ENCODE peak calls at places on chromosomes 12 and 14, in eight cellular contexts. L is OCI-LY7; S is HepG2; A is RWPE2; P is CD8-positive, alpha-beta T cell; U is lower lobe of right lung; O is tibial artery; N is breast epithelium. W is an unnamed sample. For H3K9me3, the result is how much of the 10 kb centered on the place peaks cover.

GRCh38 chr12:127191124-127191523 is 1075.8 kb upstream of the TMEM132C start:
- DNase-seq in L (no peak), S (no peak), A (no peak), P (no peak), U (no peak), O (no peak), N (no peak), W (no peak)

GRCh38 chr14:101062611-101063010 is 159.1 kb upstream of the RTL1 start:
- DNase-seq in L (no peak), S (no peak), A (peak), P (no peak), U (no peak), O (peak), N (peak), W (no peak)

GRCh38 chr14:50101417-50101816 is 15.0 kb downstream of the VCPKMT start:
- DNase-seq in L (no peak), S (no peak), A (no peak), P (no peak), U (no peak), O (no peak), N (no peak), W (peak)

GRCh38 chr12:67193705-67194104 is 75.5 kb upstream of the CAND1 start:
- DNase-seq in L (peak), S (peak), A (no peak), P (no peak), U (no peak), O (no peak), N (no peak), W (no peak)

GRCh38 chr12:84766375-84766774 is 146.2 kb downstream of the SLC6A15 start:
- DNase-seq in L (no peak), S (no peak), A (no peak), P (no peak), U (no peak), O (no peak), N (no peak), W (no peak)

GRCh38 chr12:102961488-102961801 is 4.0 kb downstream of the ASCL1 start:
- DNase-seq in L (no peak), S (no peak), A (no peak), P (no peak), U (no peak), O (no peak), N (no peak), W (no peak)

GRCh38 chr14:35287481-35288013 is 4.6 kb upstream of the PSMA6 start:
- DNase-seq in L (peak), S (no peak), A (no peak), P (no peak), U (no peak), O (no peak), N (no peak), W (peak)

GRCh38 chr12:65584041-65584440 is 240.2 kb upstream of the HMGA2 start:
- DNase-seq in L (no peak), S (no peak), A (no peak), P (no peak), U (no peak), O (no peak), N (no peak), W (no peak)

GRCh38 chr14:87628129-87628528 is 364.9 kb downstream of the GALC start:
- DNase-seq in L (no peak), S (peak), A (no peak), P (no peak), U (no peak), O (no peak), N (no peak), W (peak)

GRCh38 chr12:77231548-77231947 is 166.2 kb upstream of the E2F7 start:
- DNase-seq in L (no peak), S (no peak), A (no peak), P (no peak), U (peak), O (peak), N (peak), W (peak)

GRCh38 chr14:92687681-92688433 is 60.6 kb downstream of the LGMN start:
- DNase-seq in L (no peak), S (no peak), A (peak), P (no peak), U (peak), O (peak), N (no peak), W (peak)

GRCh38 chr12:113000433-113000832 is 22.1 kb downstream of the OAS2 start:
- DNase-seq in L (no peak), S (no peak), A (no peak), P (no peak), U (no peak), O (no peak), N (no peak), W (no peak)

GRCh38 chr12:117538032-117538690 is 176.7 kb upstream of the NOS1 start:
- DNase-seq in L (no peak), S (no peak), A (no peak), P (no peak), U (no peak), O (no peak), N (no peak), W (no peak)
- H3K9me3 ChIP-seq in L (under half), S (under half), A (under half), P (under half), U (under half), O (under half), N (under half), W (under half)

GRCh38 chr12:50536831-50537537 is 32.2 kb downstream of the DIP2B start:
- DNase-seq in L (no peak), S (no peak), A (no peak), P (no peak), U (no peak), O (no peak), N (no peak), W (no peak)

GRCh38 chr12:50537538-50537919 is 32.7 kb downstream of the DIP2B start:
- DNase-seq in L (no peak), S (no peak), A (no peak), P (no peak), U (no peak), O (no peak), N (no peak), W (no peak)

GRCh38 chr12:50533971-50534370 is 29.2 kb downstream of the DIP2B start:
- DNase-seq in L (no peak), S (no peak), A (no peak), P (no peak), U (no peak), O (no peak), N (no peak), W (no peak)

GRCh38 chr12:50541139-50541538 is 36.4 kb downstream of the DIP2B start:
- DNase-seq in L (no peak), S (no peak), A (no peak), P (no peak), U (no peak), O (no peak), N (no peak), W (no peak)

GRCh38 chr12:50538178-50538577 is 33.4 kb downstream of the DIP2B start:
- DNase-seq in L (no peak), S (no peak), A (no peak), P (no peak), U (no peak), O (no peak), N (no peak), W (no peak)
- H3K4me3 ChIP-seq in L (no peak), S (no peak), A (no peak), P (no peak), U (no peak), O (no peak), N (no peak), W (no peak)

GRCh38 chr12:131105736-131106356 is 152.1 kb downstream of the ADGRD1 start:
- DNase-seq in L (no peak), S (no peak), A (no peak), P (peak), U (no peak), O (peak), N (peak), W (no peak)
- H3K9me3 ChIP-seq in L (under half), S (under half), A (under half), P (under half), U (under half), O (under half), N (under half), W (under half)

DNA sequence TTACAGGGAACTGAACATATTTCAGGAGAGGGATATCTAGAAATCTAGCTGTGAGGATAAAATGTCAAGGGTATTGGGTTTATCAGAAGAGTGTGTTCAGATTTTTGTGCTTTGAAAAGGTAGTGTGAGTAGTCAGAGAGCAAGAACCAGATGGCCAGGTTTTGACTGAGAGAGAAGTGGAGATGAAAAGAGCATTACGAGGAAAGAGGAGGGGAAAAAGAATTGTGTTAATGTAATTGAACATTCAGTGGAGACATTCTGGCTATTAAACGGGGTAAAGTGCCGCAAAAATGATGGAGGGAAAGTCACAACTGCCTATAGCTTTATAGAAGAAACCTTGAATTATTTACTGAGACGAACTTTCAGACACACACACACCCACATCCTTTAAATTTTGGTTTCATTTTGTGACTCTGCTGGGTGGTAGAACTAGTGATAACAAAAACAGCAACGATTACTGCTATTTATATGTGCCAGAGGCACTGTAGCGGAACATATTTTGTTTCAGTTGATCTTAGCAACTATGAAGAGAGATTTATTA is 213.6 kb downstream of the ERC1 start:
- DNase-seq in L (peak), S (no peak), A (no peak), P (no peak), U (no peak), O (no peak), N (no peak), W (no peak)
- H3K4me3 ChIP-seq in L (peak), S (no peak), A (peak), P (peak), U (peak), O (peak), N (peak), W (no peak)